ENCODE peak calls at places on chromosomes 11 and 22, in eight cellular contexts. H is IMR-90, C is brain microvascular endothelial cell, T is cardiac muscle cell, D is CD14-positive monocyte, R is heart left ventricle, N is endothelial cell, A is fibroblast of lung. V is an unnamed sample.

GRCh38 chr22:49587987-49588386 is 239.7 kb downstream of the BRD1 start:
- DNase-seq in H (no peak), C (no peak), T (no peak), D (no peak), R (no peak), N (no peak), A (no peak), V (no peak)

GRCh38 chr22:39622881-39623367 is 52.4 kb downstream of the CACNA1I start:
- DNase-seq in H (peak), C (peak), T (peak), D (no peak), R (peak), N (peak), A (peak), V (peak)

GRCh38 chr11:9692696-9693095 is 28.8 kb downstream of the SWAP70 start:
- DNase-seq in H (no peak), C (no peak), T (no peak), D (no peak), R (no peak), N (no peak), A (no peak), V (no peak)

GRCh38 chr11:6635082-6635932 is 16.1 kb upstream of the TPP1 start:
- DNase-seq in H (peak), C (no peak), T (no peak), D (peak), R (peak), N (peak), A (no peak), V (no peak)

GRCh38 chr11:117437791-117438130 is 110.1 kb downstream of the CEP164 start:
- DNase-seq in H (no peak), C (no peak), T (no peak), D (no peak), R (no peak), N (no peak), A (no peak), V (no peak)

GRCh38 chr11:59206635-59207034 is 6.1 kb downstream of the MPEG1 start:
- DNase-seq in H (peak), C (peak), T (peak), D (no peak), R (no peak), N (peak), A (no peak), V (no peak)

GRCh38 chr11:98729118-98729517 is 291.6 kb upstream of the CNTN5 start:
- DNase-seq in H (no peak), C (no peak), T (no peak), D (no peak), R (no peak), N (no peak), A (no peak), V (no peak)

GRCh38 chr11:99505319-99505718 is 484.6 kb downstream of the CNTN5 start:
- DNase-seq in H (peak), C (peak), T (no peak), D (no peak), R (no peak), N (no peak), A (peak), V (no peak)

GRCh38 chr22:37310815-37311595 is 28.7 kb downstream of the CYTH4 start:
- DNase-seq in H (no peak), C (no peak), T (no peak), D (peak), R (peak), N (no peak), A (no peak), V (peak)

GRCh38 chr22:48857202-48857805 is 970.4 kb downstream of the BRD1 start:
- DNase-seq in H (no peak), C (no peak), T (no peak), D (no peak), R (no peak), N (no peak), A (no peak), V (no peak)

GRCh38 chr11:10287766-10288165 is 6.3 kb downstream of the SBF2 start:
- DNase-seq in H (no peak), C (no peak), T (no peak), D (no peak), R (no peak), N (no peak), A (no peak), V (no peak)

GRCh38 chr22:38218661-38219331 is 17.0 kb downstream of the MAFF start:
- DNase-seq in H (peak), C (peak), T (peak), D (no peak), R (peak), N (peak), A (peak), V (peak)

GRCh38 chr11:120174866-120175265 is 36.0 kb upstream of the OAF start:
- DNase-seq in H (no peak), C (no peak), T (no peak), D (peak), R (no peak), N (no peak), A (no peak), V (peak)

GRCh38 chr11:6285019-6285418 is 25.4 kb downstream of the CCKBR start:
- DNase-seq in H (no peak), C (no peak), T (peak), D (no peak), R (no peak), N (no peak), A (no peak), V (no peak)

GRCh38 chr22:44739024-44739423 is 13.4 kb upstream of the ARHGAP8 start:
- DNase-seq in H (no peak), C (no peak), T (no peak), D (no peak), R (no peak), N (no peak), A (no peak), V (no peak)

GRCh38 chr11:109864161-109864661 is 229.0 kb upstream of the ZC3H12C start:
- DNase-seq in H (no peak), C (no peak), T (peak), D (no peak), R (no peak), N (no peak), A (peak), V (peak)

GRCh38 chr11:65261591-65262380 is at the start of gene POLA2:
- DNase-seq in H (peak), C (peak), T (peak), D (peak), R (peak), N (peak), A (peak), V (peak)

GRCh38 chr11:128399186-128399585 is 188.2 kb downstream of the ETS1 start:
- DNase-seq in H (peak), C (peak), T (no peak), D (no peak), R (no peak), N (no peak), A (peak), V (no peak)

GRCh38 chr22:35021166-35021565 is 44.8 kb upstream of the ISX start:
- DNase-seq in H (no peak), C (no peak), T (no peak), D (no peak), R (no peak), N (no peak), A (no peak), V (no peak)

GRCh38 chr11:70871881-70872280 is 380.5 kb downstream of the SHANK2 start:
- DNase-seq in H (peak), C (no peak), T (no peak), D (no peak), R (no peak), N (no peak), A (no peak), V (no peak)

GRCh38 chr11:22472306-22472705 is 134.1 kb downstream of the SLC17A6 start:
- DNase-seq in H (peak), C (no peak), T (no peak), D (no peak), R (no peak), N (peak), A (no peak), V (no peak)

GRCh38 chr11:86067230-86068137 is 1.4 kb downstream of the PICALM start:
- DNase-seq in H (no peak), C (no peak), T (peak), D (no peak), R (no peak), N (no peak), A (no peak), V (peak)

GRCh38 chr11:64876226-64876750 is 2.1 kb downstream of the EHD1 start:
- DNase-seq in H (no peak), C (no peak), T (no peak), D (no peak), R (no peak), N (no peak), A (no peak), V (no peak)

GRCh38 chr22:50121202-50121740 is 31.5 kb downstream of the MOV10L1 start:
- DNase-seq in H (no peak), C (no peak), T (no peak), D (no peak), R (no peak), N (no peak), A (no peak), V (no peak)

GRCh38 chr11:130340671-130341319 is 26.1 kb upstream of the ZBTB44 start:
- DNase-seq in H (peak), C (no peak), T (no peak), D (no peak), R (no peak), N (no peak), A (no peak), V (no peak)

GRCh38 chr11:38169286-38169685 is 1571.2 kb upstream of the RAG2 start:
- DNase-seq in H (peak), C (no peak), T (no peak), D (no peak), R (no peak), N (no peak), A (peak), V (no peak)

GRCh38 chr11:13207665-13208594 is 69.7 kb upstream of the BMAL1 start:
- DNase-seq in H (peak), C (peak), T (peak), D (no peak), R (no peak), N (no peak), A (peak), V (no peak)

GRCh38 chr22:50218996-50219727 is 18.4 kb downstream of the SELENOO start:
- DNase-seq in H (peak), C (peak), T (peak), D (no peak), R (peak), N (no peak), A (peak), V (no peak)

GRCh38 chr22:49788492-49788891 is 39.2 kb downstream of the BRD1 start:
- DNase-seq in H (no peak), C (no peak), T (no peak), D (no peak), R (peak), N (no peak), A (no peak), V (no peak)

GRCh38 chr11:80970016-80970516 is 1529.2 kb upstream of the TENM4 start:
- DNase-seq in H (no peak), C (no peak), T (no peak), D (no peak), R (no peak), N (no peak), A (no peak), V (no peak)

GRCh38 chr11:17012712-17013547 is 1.3 kb downstream of the PLEKHA7 start:
- DNase-seq in H (peak), C (peak), T (peak), D (no peak), R (peak), N (peak), A (peak), V (peak)

GRCh38 chr11:70587095-70587389 is 188.7 kb downstream of the CTTN start:
- DNase-seq in H (peak), C (no peak), T (no peak), D (peak), R (peak), N (no peak), A (no peak), V (no peak)

GRCh38 chr22:30717331-30717921 is 22.8 kb downstream of the OSBP2 start:
- DNase-seq in H (peak), C (peak), T (no peak), D (no peak), R (no peak), N (no peak), A (peak), V (no peak)

GRCh38 chr11:126646701-126647209 is 291.3 kb downstream of the ST3GAL4 start:
- DNase-seq in H (peak), C (no peak), T (no peak), D (no peak), R (no peak), N (no peak), A (peak), V (no peak)

GRCh38 chr11:11000546-11001283 is 142.9 kb upstream of the ZBED5 start:
- DNase-seq in H (no peak), C (no peak), T (no peak), D (no peak), R (no peak), N (no peak), A (no peak), V (no peak)

GRCh38 chr11:94179696-94180095 is 51.1 kb downstream of the PANX1 start:
- DNase-seq in H (no peak), C (no peak), T (no peak), D (no peak), R (no peak), N (no peak), A (no peak), V (no peak)

DNA sequence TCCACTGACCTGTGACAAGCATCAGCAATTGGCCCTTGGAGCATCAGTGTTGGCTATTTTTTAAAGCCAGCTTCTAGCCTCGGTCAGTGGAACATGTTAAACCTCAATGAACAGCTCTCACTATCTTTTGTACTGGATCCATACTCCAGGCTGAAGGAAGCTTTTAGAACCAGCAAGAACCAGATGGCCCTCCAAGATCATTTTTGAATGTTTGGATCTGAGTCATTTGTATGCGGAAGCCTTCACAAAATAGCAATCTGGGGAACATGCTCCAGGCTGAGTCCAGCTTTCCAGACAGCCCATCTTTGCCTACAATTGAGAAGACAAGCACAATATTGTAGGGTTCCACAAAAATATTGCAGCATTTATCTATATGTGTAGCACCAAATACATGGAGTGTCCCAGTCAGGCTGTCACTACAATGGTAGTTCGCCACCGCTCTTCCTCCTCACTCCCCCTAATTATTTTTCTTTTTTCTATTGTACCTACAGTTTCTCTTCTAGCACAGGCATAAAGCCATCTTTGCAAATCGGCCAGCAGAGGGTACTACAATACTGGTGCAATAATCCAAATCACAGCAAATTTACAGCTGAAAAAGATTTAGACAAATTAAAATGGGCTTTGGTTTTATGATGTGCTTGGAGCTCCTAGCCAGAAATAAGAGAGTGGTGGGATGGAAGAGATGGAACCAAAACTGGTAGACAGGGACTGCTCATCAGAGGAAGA is 177.4 kb upstream of the BLID start:
- DNase-seq in H (peak), C (peak), T (no peak), D (no peak), R (no peak), N (no peak), A (no peak), V (no peak)
- TF ChIP-seq CTCF in H (peak), C (peak), T (peak), D (no peak), R (peak), N (no peak), A (peak), V (no peak)

GRCh38 chr11:131907371-131907770 is 537.0 kb downstream of the NTM start:
- DNase-seq in H (no peak), C (no peak), T (no peak), D (no peak), R (no peak), N (no peak), A (no peak), V (no peak)

GRCh38 chr11:131904756-131905155 is 534.3 kb downstream of the NTM start:
- DNase-seq in H (no peak), C (peak), T (no peak), D (no peak), R (no peak), N (no peak), A (no peak), V (no peak)

GRCh38 chr11:131908316-131908715 is 537.9 kb downstream of the NTM start:
- DNase-seq in H (no peak), C (no peak), T (no peak), D (no peak), R (no peak), N (no peak), A (no peak), V (no peak)

GRCh38 chr11:131909426-131910200 is 539.2 kb downstream of the NTM start:
- DNase-seq in H (peak), C (no peak), T (no peak), D (no peak), R (no peak), N (no peak), A (peak), V (no peak)

DNA sequence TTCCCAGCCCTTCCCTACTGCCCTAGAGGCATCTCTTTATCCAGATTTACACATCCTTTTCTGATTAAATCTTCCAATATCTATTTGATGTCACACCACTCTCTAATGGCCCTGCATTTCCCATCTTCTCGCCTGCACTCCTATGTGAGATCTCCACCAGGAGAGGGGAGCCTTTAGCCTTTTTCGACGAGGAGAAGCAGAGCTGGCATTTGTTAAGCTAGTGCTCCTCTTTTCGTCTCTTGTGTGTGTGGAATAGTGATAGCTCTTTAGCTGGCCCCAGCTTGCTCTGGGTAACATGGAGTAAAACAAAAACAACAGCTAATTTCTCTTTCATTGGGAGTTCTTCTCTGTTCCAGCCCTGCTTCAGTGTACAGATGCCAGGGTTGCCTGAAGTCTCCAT is 536.5 kb downstream of the NTM start:
- DNase-seq in H (no peak), C (no peak), T (no peak), D (no peak), R (no peak), N (no peak), A (no peak), V (no peak)
- TF ChIP-seq CTCF in H (no peak), C (peak), T (no peak), D (no peak), R (peak), N (no peak), A (peak), V (no peak)

GRCh38 chr11:61580292-61580888 is 486 bp downstream of the SYT7 start:
- DNase-seq in H (no peak), C (no peak), T (no peak), D (no peak), R (no peak), N (peak), A (no peak), V (peak)
- TF ChIP-seq CTCF in H (no peak), C (no peak), T (no peak), D (peak), R (no peak), N (peak), A (no peak), V (no peak)

DNA sequence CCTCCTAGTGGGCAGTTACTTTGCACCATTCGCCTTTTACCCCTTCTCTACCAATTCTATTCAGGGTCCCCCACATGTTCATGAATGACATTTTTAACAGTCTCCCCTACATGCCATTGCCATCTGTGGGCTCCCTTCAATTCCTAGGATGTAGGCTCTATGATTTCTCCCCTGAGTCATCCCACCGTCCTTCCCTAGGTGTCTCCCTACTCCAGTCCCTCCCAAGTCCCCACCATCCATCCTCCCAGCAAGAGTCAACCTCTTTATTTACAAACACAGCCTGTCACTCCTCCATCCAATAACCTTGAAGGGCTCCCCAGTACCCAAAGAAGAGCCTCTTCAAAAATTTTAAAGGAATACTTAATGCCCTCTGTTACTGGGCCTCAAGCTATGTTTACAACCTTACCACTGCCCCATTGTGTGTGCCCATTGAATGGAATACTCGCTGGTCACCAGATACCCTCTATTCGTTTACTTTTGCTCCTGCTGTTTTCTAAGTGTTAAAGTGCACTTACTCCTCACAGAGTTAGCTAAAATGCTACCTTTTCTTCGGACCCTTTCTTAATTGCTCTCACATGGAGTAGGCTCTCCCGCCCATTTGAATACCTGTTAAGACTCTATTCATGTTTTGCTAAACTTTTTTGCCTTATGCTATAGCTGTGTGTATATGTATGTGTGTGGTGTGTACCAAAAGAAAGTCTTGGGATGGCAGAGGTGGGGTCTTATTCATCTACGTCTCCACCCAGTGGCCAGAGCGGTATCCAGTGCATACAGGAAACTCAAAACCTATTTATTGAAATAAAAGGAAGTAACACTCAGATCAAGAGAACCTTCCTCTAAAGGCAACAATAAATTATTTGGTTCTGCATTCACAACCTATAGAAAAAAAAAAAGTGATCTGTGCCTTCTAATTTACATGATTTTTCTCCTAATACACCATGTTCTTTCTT is 235.8 kb upstream of the CCDC90B start:
- DNase-seq in H (peak), C (peak), T (peak), D (no peak), R (no peak), N (peak), A (peak), V (no peak)
- TF ChIP-seq CTCF in H (peak), C (peak), T (no peak), D (no peak), R (no peak), N (no peak), A (peak), V (no peak)

GRCh38 chr11:67409781-67410368 is 5.6 kb upstream of the CARNS1 start:
- DNase-seq in H (no peak), C (no peak), T (peak), D (no peak), R (no peak), N (no peak), A (no peak), V (no peak)
- TF ChIP-seq CTCF in H (no peak), C (no peak), T (no peak), D (no peak), R (no peak), N (no peak), A (no peak), V (no peak)

DNA sequence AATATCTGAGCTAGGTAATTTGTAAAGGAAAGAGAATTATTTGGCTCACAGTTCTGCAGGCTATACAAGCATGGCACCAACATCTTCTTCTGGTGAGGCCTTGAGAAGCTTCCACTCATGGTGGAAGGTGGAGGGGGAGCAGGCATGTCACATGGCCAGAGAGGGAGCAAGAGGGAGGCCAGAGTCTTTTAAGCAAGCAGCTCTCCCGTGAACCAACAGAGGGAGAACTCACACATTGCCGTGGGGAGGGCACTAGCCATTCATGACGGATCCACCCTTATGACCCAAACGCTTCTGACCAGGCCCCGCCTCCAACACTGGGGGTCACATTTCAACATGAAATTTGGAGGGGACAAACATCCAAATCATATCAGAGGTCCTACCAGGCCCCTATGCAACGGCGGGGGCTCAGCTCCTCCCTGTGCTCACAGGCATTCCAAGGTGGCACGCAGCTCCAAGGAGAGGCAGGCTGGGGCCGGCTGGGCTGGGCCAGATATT is 4.6 kb downstream of the C11orf96 start:
- DNase-seq in H (peak), C (no peak), T (peak), D (no peak), R (no peak), N (no peak), A (peak), V (no peak)
- TF ChIP-seq CTCF in H (peak), C (peak), T (peak), D (no peak), R (no peak), N (no peak), A (peak), V (no peak)

V was measured in GM20000.